ENCODE peak calls at places on chromosomes 1 and 21, in seven cellular contexts. L, P, H, F, N, Z and K are unnamed samples.

GRCh38 chr1:118812555-118812954 is 175.6 kb downstream of the TBX15 start:
- DNase-seq in L (no peak), P (no peak), H (no peak), F (no peak), N (no peak), Z (peak), K (no peak)

GRCh38 chr1:234519506-234519905 is 40.5 kb upstream of the TARBP1 start:
- DNase-seq in L (no peak), P (no peak), H (no peak), F (no peak), N (no peak), Z (no peak), K (no peak)

GRCh38 chr1:181704556-181704955 is 221.2 kb downstream of the CACNA1E start:
- DNase-seq in L (no peak), P (no peak), H (no peak), F (no peak), N (no peak), Z (no peak), K (no peak)

GRCh38 chr1:153938996-153939395 is 7.5 kb downstream of the DENND4B start:
- DNase-seq in L (no peak), P (no peak), H (no peak), F (no peak), N (no peak), Z (no peak), K (no peak)

GRCh38 chr1:45804671-45804973 is 1.2 kb downstream of the MAST2 start:
- DNase-seq in L (no peak), P (no peak), H (no peak), F (no peak), N (no peak), Z (no peak), K (no peak)

GRCh38 chr1:169329383-169329782 is 38.2 kb downstream of the NME7 start:
- DNase-seq in L (no peak), P (no peak), H (no peak), F (no peak), N (no peak), Z (no peak), K (no peak)

GRCh38 chr21:46286668-46286982 is 483 bp downstream of the YBEY start:
- DNase-seq in L (no peak), P (no peak), H (no peak), F (no peak), N (no peak), Z (no peak), K (no peak)

GRCh38 chr1:55530749-55531478 is 315.8 kb upstream of the USP24 start:
- DNase-seq in L (no peak), P (no peak), H (no peak), F (no peak), N (no peak), Z (no peak), K (no peak)

GRCh38 chr1:231743966-231744365 is 117.4 kb downstream of the DISC1 start:
- DNase-seq in L (no peak), P (no peak), H (no peak), F (no peak), N (no peak), Z (no peak), K (no peak)

GRCh38 chr1:59738152-59738551 is 76.6 kb upstream of the HOOK1 start:
- DNase-seq in L (no peak), P (no peak), H (no peak), F (no peak), N (peak), Z (no peak), K (no peak)

GRCh38 chr1:51061231-51061943 is 40.6 kb upstream of the C1orf185 start:
- DNase-seq in L (no peak), P (no peak), H (no peak), F (no peak), N (no peak), Z (no peak), K (no peak)

GRCh38 chr1:31605908-31606427 is 11.5 kb upstream of the HCRTR1 start:
- DNase-seq in L (no peak), P (no peak), H (no peak), F (no peak), N (no peak), Z (no peak), K (no peak)

GRCh38 chr1:217494767-217495166 is 136.1 kb downstream of the GPATCH2 start:
- DNase-seq in L (no peak), P (no peak), H (no peak), F (no peak), N (no peak), Z (no peak), K (no peak)

GRCh38 chr1:158425020-158425419 is 1.0 kb downstream of the OR10K2 start:
- DNase-seq in L (no peak), P (no peak), H (no peak), F (no peak), N (no peak), Z (no peak), K (no peak)

GRCh38 chr1:221335161-221336101 is 406.5 kb downstream of the DUSP10 start:
- DNase-seq in L (peak), P (peak), H (no peak), F (no peak), N (no peak), Z (peak), K (no peak)

GRCh38 chr1:36687312-36687711 is 204.6 kb upstream of the CSF3R start:
- DNase-seq in L (no peak), P (no peak), H (no peak), F (no peak), N (no peak), Z (no peak), K (no peak)

GRCh38 chr21:29074783-29075182 is 1.3 kb upstream of the CCT8 start:
- DNase-seq in L (no peak), P (no peak), H (no peak), F (no peak), N (no peak), Z (no peak), K (no peak)

GRCh38 chr1:111789077-111789476 is 33.4 kb downstream of the DDX20 start:
- DNase-seq in L (no peak), P (no peak), H (no peak), F (no peak), N (no peak), Z (no peak), K (no peak)

GRCh38 chr1:28577052-28577678 is 14.9 kb upstream of the RAB42 start:
- DNase-seq in L (no peak), P (no peak), H (no peak), F (no peak), N (no peak), Z (no peak), K (peak)

GRCh38 chr1:38607526-38607925 is 252.0 kb downstream of the RRAGC start:
- DNase-seq in L (no peak), P (no peak), H (no peak), F (no peak), N (no peak), Z (no peak), K (no peak)

GRCh38 chr1:95627244-95627643 is 393.2 kb downstream of the RWDD3 start:
- DNase-seq in L (no peak), P (no peak), H (no peak), F (no peak), N (no peak), Z (no peak), K (peak)

GRCh38 chr1:234770924-234771540 is 161.1 kb upstream of the IRF2BP2 start:
- DNase-seq in L (no peak), P (no peak), H (no peak), F (no peak), N (no peak), Z (no peak), K (no peak)

GRCh38 chr1:168202941-168203654 is 22.7 kb upstream of the SFT2D2 start:
- DNase-seq in L (peak), P (no peak), H (no peak), F (no peak), N (peak), Z (no peak), K (no peak)

GRCh38 chr1:212814989-212815388 is 23.3 kb downstream of the TATDN3 start:
- DNase-seq in L (peak), P (no peak), H (no peak), F (no peak), N (no peak), Z (no peak), K (no peak)

GRCh38 chr21:31220567-31220966 is 123.5 kb downstream of the TIAM1 start:
- DNase-seq in L (no peak), P (no peak), H (no peak), F (no peak), N (no peak), Z (no peak), K (no peak)

GRCh38 chr1:55214903-55215193 is 316 bp downstream of the USP24 start:
- DNase-seq in L (peak), P (peak), H (no peak), F (no peak), N (no peak), Z (no peak), K (no peak)

GRCh38 chr1:151952811-151953210 is 40.8 kb downstream of the S100A10 start:
- DNase-seq in L (no peak), P (no peak), H (no peak), F (no peak), N (no peak), Z (no peak), K (no peak)

GRCh38 chr1:168894397-168894796 is 165.4 kb upstream of the DPT start:
- DNase-seq in L (no peak), P (no peak), H (no peak), F (no peak), N (no peak), Z (no peak), K (no peak)